ENCODE peak calls at places on chromosome 12, in four cellular contexts. A is NCI-H1105; K is activated T-cell treated with anti-CD3 and anti-CD28 coated beads, Interleukin-2, amount 50 U/mL, for 4 hours; P is H9. M is an unnamed sample.

GRCh38 chr12:5905757-5906156 is 39.3 kb downstream of the ANO2 start:
- DNase-seq in A (no peak), P (peak; percentile 12), K (no peak), M (no peak)

GRCh38 chr12:6250343-6250742 is 50.1 kb downstream of the CD9 start:
- DNase-seq in K (no peak), A (no peak), P (no peak), M (no peak)

GRCh38 chr12:101908395-101908794 is 31.0 kb downstream of the DRAM1 start:
- DNase-seq in P (no peak), A (no peak), K (no peak), M (no peak)

GRCh38 chr12:90953956-90954421 is 987 bp downstream of the CCER1 start:
- DNase-seq in P (peak; percentile 97), A (no peak), K (no peak), M (no peak)

GRCh38 chr12:51977320-51977753 is 25.8 kb downstream of the ACVR1B start:
- DNase-seq in A (no peak), K (no peak), P (no peak), M (no peak)

GRCh38 chr12:76199808-76200207 is 115.3 kb upstream of the NAP1L1 start:
- DNase-seq in P (no peak), A (no peak), K (no peak), M (no peak)

GRCh38 chr12:62191747-62192485 is 68.3 kb upstream of the USP15 start:
- DNase-seq in A (no peak), K (peak; percentile 5), P (peak; percentile 46), M (peak; percentile 15)

GRCh38 chr12:80017261-80017870 is 82.0 kb upstream of the OTOGL start:
- DNase-seq in P (no peak), A (no peak), K (no peak), M (no peak)

GRCh38 chr12:40645361-40645760 is 46.9 kb upstream of the CNTN1 start:
- DNase-seq in K (no peak), P (no peak), A (no peak), M (no peak)

GRCh38 chr12:95083471-95083870 is 10.1 kb upstream of the NR2C1 start:
- DNase-seq in A (no peak), K (no peak), P (no peak), M (no peak)

GRCh38 chr12:104345234-104346066 is 41.9 kb downstream of the EID3 start:
- DNase-seq in A (no peak), K (no peak), P (peak; percentile 17), M (no peak)

GRCh38 chr12:49357099-49357678 is 10.1 kb upstream of the SPATS2 start:
- DNase-seq in K (no peak), P (no peak), A (peak; percentile 16), M (peak; percentile 34)

GRCh38 chr12:92899388-92900001 is 29.6 kb downstream of the EEA1 start:
- DNase-seq in P (no peak), A (no peak), K (no peak), M (no peak)

GRCh38 chr12:19574606-19575005 is 135.3 kb downstream of the AEBP2 start:
- DNase-seq in A (no peak), K (no peak), P (no peak), M (no peak)

GRCh38 chr12:90037740-90038139 is 329.1 kb upstream of the ATP2B1 start:
- DNase-seq in P (no peak), K (no peak), A (no peak), M (no peak)

GRCh38 chr12:101697197-101697929 is at the start of gene CHPT1:
- DNase-seq in P (peak; percentile 89), A (peak; percentile 76), K (peak; percentile 45), M (peak; percentile 59)

GRCh38 chr12:113169697-113170096 is 15.6 kb downstream of the DDX54 start:
- DNase-seq in K (no peak), A (no peak), P (no peak), M (no peak)

GRCh38 chr12:124732275-124733075 is 131.2 kb downstream of the SCARB1 start:
- DNase-seq in K (no peak), P (no peak), A (no peak), M (no peak)

GRCh38 chr12:9064201-9064814 is 51.4 kb downstream of the A2M start:
- DNase-seq in P (peak; percentile 82), K (peak; percentile 45), A (peak; percentile 57), M (no peak)

GRCh38 chr12:95637471-95638155 is 86.3 kb upstream of the USP44 start:
- DNase-seq in P (no peak), K (no peak), A (no peak), M (no peak)

GRCh38 chr12:132774159-132774558 is 12.5 kb upstream of the ANKLE2 start:
- DNase-seq in A (no peak), K (no peak), P (no peak), M (no peak)

GRCh38 chr12:112046003-112046402 is 32.8 kb downstream of the ERP29 start:
- DNase-seq in P (no peak), A (no peak), K (no peak), M (no peak)

GRCh38 chr12:93776581-93777018 is 99.4 kb downstream of the CRADD start:
- DNase-seq in A (no peak), P (no peak), K (no peak), M (no peak)

GRCh38 chr12:2051700-2052625 is 824 bp upstream of the CACNA1C start:
- DNase-seq in P (no peak), A (no peak), K (no peak), M (no peak)

GRCh38 chr12:56120158-56120846 is 2.2 kb downstream of the ZC3H10 start:
- DNase-seq in K (no peak), A (no peak), P (no peak), M (no peak)

GRCh38 chr12:121801601-121802484 is 2.0 kb upstream of the SETD1B start:
- DNase-seq in A (peak; percentile 73), K (peak; percentile 37), P (peak; percentile 32), M (peak; percentile 53)

GRCh38 chr12:132062481-132062880 is 81.6 kb downstream of the DDX51 start:
- DNase-seq in K (no peak), A (no peak), P (no peak), M (no peak)

GRCh38 chr12:40620564-40621019 is 71.6 kb upstream of the CNTN1 start:
- DNase-seq in A (no peak), P (no peak), K (no peak), M (no peak)

GRCh38 chr12:103586791-103587370 is at the start of gene STAB2:
- DNase-seq in A (no peak), K (no peak), P (no peak), M (no peak)

GRCh38 chr12:56282030-56282429 is 15.3 kb downstream of the COQ10A start:
- DNase-seq in A (no peak), K (no peak), P (no peak), M (no peak)

GRCh38 chr12:8822298-8822697 is at the start of gene A2ML1:
- DNase-seq in K (no peak), A (no peak), P (no peak), M (no peak)

GRCh38 chr12:1994429-1995143 is 9.7 kb downstream of the DCP1B start:
- DNase-seq in P (no peak), A (no peak), K (no peak), M (no peak)

GRCh38 chr12:11824069-11824468 is 174.6 kb downstream of the ETV6 start:
- DNase-seq in K (no peak), P (no peak), A (no peak), M (no peak)

GRCh38 chr12:26830783-26831601 is 2.0 kb downstream of the ITPR2 start:
- DNase-seq in K (no peak), A (no peak), P (peak; percentile 41), M (no peak)